ENCODE peak calls at places on chromosomes 3 and 15, in nine cellular contexts. W is AG20443; E is HEK293T; J is hepatocyte; A is NCI-H345; C is anterior cingulate cortex; N is KBM-7; X is activated gamma-delta T cell treated with Interleukin-2 at 50 U/mL for 16 hours; L is activated T-helper 1 cell treated with anti-CD3 and anti-CD28 coated beads, Interleukin-2, amount 50 U/mL, for 16 hours. Q is an unnamed sample.

GRCh38 chr15:70772402-70772801 is 9.0 kb upstream of the UACA start:
- DNase-seq in W (no peak), E (no peak), J (no peak), A (no peak), C (no peak), N (no peak), X (no peak), L (no peak), Q (peak)

GRCh38 chr15:46442196-46442595 is 807.4 kb downstream of the SQOR start:
- DNase-seq in W (peak), E (no peak), J (peak), A (no peak), C (no peak), N (no peak), X (no peak), L (no peak), Q (peak)

GRCh38 chr3:53132347-53132746 is 2.1 kb upstream of the RFT1 start:
- DNase-seq in W (no peak), E (no peak), J (peak), A (no peak), C (no peak), N (no peak), X (no peak), L (no peak), Q (no peak)

GRCh38 chr15:82875411-82876003 is 66.1 kb downstream of the WHAMM start:
- DNase-seq in W (peak), E (no peak), J (no peak), A (no peak), C (no peak), N (no peak), X (no peak), L (no peak), Q (peak)

GRCh38 chr15:52787123-52787503 is 3.0 kb downstream of the ONECUT1 start:
- DNase-seq in W (no peak), E (no peak), J (no peak), A (no peak), C (no peak), N (no peak), X (no peak), L (no peak), Q (no peak)

GRCh38 chr15:68700395-68701123 is 120.1 kb downstream of the ANP32A start:
- DNase-seq in W (peak), E (peak), J (peak), A (peak), C (peak), N (peak), X (no peak), L (no peak), Q (peak)

GRCh38 chr15:26891448-26891881 is 24.6 kb downstream of the GABRA5 start:
- DNase-seq in W (peak), E (peak), J (peak), A (peak), C (peak), N (peak), X (no peak), L (no peak), Q (peak)

GRCh38 chr15:47820780-47821319 is 103.5 kb downstream of the SEMA6D start:
- DNase-seq in W (peak), E (no peak), J (no peak), A (peak), C (no peak), N (no peak), X (no peak), L (no peak), Q (peak)

GRCh38 chr3:52774901-52775864 is 2.2 kb upstream of the ITIH1 start:
- DNase-seq in W (no peak), E (no peak), J (peak), A (peak), C (no peak), N (peak), X (no peak), L (no peak), Q (peak)

GRCh38 chr3:56019490-56019889 is 448.8 kb downstream of the ERC2 start:
- DNase-seq in W (no peak), E (no peak), J (no peak), A (peak), C (no peak), N (no peak), X (no peak), L (no peak), Q (no peak)

GRCh38 chr3:171712168-171712938 is 97.9 kb downstream of the PLD1 start:
- DNase-seq in W (no peak), E (no peak), J (no peak), A (no peak), C (no peak), N (no peak), X (no peak), L (no peak), Q (peak)

GRCh38 chr3:24034464-24034863 is 89.4 kb downstream of the NR1D2 start:
- DNase-seq in W (no peak), E (no peak), J (no peak), A (no peak), C (no peak), N (no peak), X (no peak), L (no peak), Q (peak)

GRCh38 chr3:108602249-108602934 is 12.9 kb downstream of the DZIP3 start:
- DNase-seq in W (no peak), E (no peak), J (peak), A (no peak), C (peak), N (no peak), X (peak), L (no peak), Q (no peak)

GRCh38 chr3:164096352-164096751 is 981.9 kb downstream of the SI start:
- DNase-seq in W (no peak), E (no peak), J (no peak), A (no peak), C (no peak), N (no peak), X (no peak), L (no peak), Q (no peak)

GRCh38 chr3:48598323-48599076 is 3.4 kb upstream of the COL7A1 start:
- DNase-seq in W (peak), E (no peak), J (peak), A (no peak), C (no peak), N (peak), X (no peak), L (no peak), Q (peak)

GRCh38 chr3:160797306-160797705 is 41.3 kb downstream of the PPM1L start:
- DNase-seq in W (no peak), E (no peak), J (no peak), A (no peak), C (no peak), N (no peak), X (no peak), L (no peak), Q (no peak)

GRCh38 chr15:37016287-37016686 is 84.1 kb downstream of the MEIS2 start:
- DNase-seq in W (peak), E (no peak), J (no peak), A (no peak), C (no peak), N (no peak), X (no peak), L (no peak), Q (peak)

GRCh38 chr3:73883497-73883896 is 258.8 kb upstream of the PDZRN3 start:
- DNase-seq in W (no peak), E (no peak), J (no peak), A (no peak), C (no peak), N (no peak), X (no peak), L (no peak), Q (no peak)

GRCh38 chr3:36911990-36912804 is 32.7 kb downstream of the TRANK1 start:
- DNase-seq in W (peak), E (no peak), J (peak), A (no peak), C (no peak), N (peak), X (peak), L (no peak), Q (peak)

GRCh38 chr3:123818921-123819429 is 65.2 kb downstream of the MYLK start:
- DNase-seq in W (no peak), E (no peak), J (peak), A (no peak), C (no peak), N (no peak), X (no peak), L (no peak), Q (peak)

GRCh38 chr15:41501191-41501917 is 7.7 kb downstream of the ITPKA start:
- DNase-seq in W (peak), E (no peak), J (peak), A (no peak), C (no peak), N (no peak), X (no peak), L (no peak), Q (no peak)

GRCh38 chr15:31273258-31273941 is 53.2 kb upstream of the KLF13 start:
- DNase-seq in W (peak), E (no peak), J (peak), A (no peak), C (no peak), N (no peak), X (no peak), L (no peak), Q (no peak)

GRCh38 chr3:12906916-12907290 is 65.5 kb upstream of the RPL32 start:
- DNase-seq in W (no peak), E (no peak), J (no peak), A (no peak), C (no peak), N (no peak), X (no peak), L (no peak), Q (no peak)

GRCh38 chr3:76824658-76825310 is 215.1 kb upstream of the ROBO2 start:
- DNase-seq in W (no peak), E (no peak), J (peak), A (no peak), C (no peak), N (no peak), X (no peak), L (no peak), Q (no peak)

GRCh38 chr15:80689716-80690115 is 5.4 kb upstream of the ABHD17C start:
- DNase-seq in W (no peak), E (no peak), J (no peak), A (no peak), C (no peak), N (no peak), X (no peak), L (no peak), Q (peak)

Q was measured in EH.